ENCODE peak calls at places on chromosomes 7 and 10, in nine cellular contexts. V is GM12864; H is fibroblast of the aortic adventitia; U is trophoblast cell; P is CD4-positive, alpha-beta memory T cell; T is ovary; J is adrenal gland; A is AG09309; E is neural progenitor cell. L is an unnamed sample.

GRCh38 chr7:129376076-129376777 is 58.0 kb upstream of the STRIP2 start:
- DNase-seq in U (peak; percentile 28), E (peak; percentile 57), A (no peak), J (no peak), P (peak; percentile 34), H (peak; percentile 40), V (peak; percentile 50), T (no peak), L (peak; percentile 40)

GRCh38 chr10:16779375-16779774 is 37.8 kb downstream of the RSU1 start:
- DNase-seq in V (peak; percentile 15), H (no peak), A (no peak), J (no peak), U (no peak), P (peak; percentile 53), T (no peak), E (no peak), L (no peak)

GRCh38 chr10:116274141-116274861 is 1.3 kb upstream of the GFRA1 start:
- DNase-seq in E (peak; percentile 65), A (no peak), J (no peak), V (no peak), H (no peak), T (no peak), P (no peak), U (no peak), L (peak; percentile 12)

GRCh38 chr10:91493313-91493712 is 83.2 kb downstream of the HECTD2 start:
- DNase-seq in E (peak; percentile 3), U (no peak), T (no peak), V (no peak), A (peak; percentile 24), H (peak; percentile 75), P (no peak), J (no peak), L (peak; percentile 64)

GRCh38 chr10:66881814-66882213 is 44.0 kb upstream of the LRRTM3 start:
- DNase-seq in E (no peak), J (no peak), U (no peak), T (no peak), V (no peak), A (no peak), P (no peak), H (no peak), L (no peak)

GRCh38 chr10:44908071-44908709 is 2.9 kb upstream of the TMEM72 start:
- DNase-seq in J (no peak), H (peak; percentile 32), T (no peak), A (peak; percentile 5), V (no peak), P (no peak), E (peak; percentile 52), U (no peak), L (peak; percentile 44)

GRCh38 chr10:97032624-97033023 is 153.1 kb downstream of the SLIT1 start:
- DNase-seq in T (no peak), H (no peak), E (no peak), A (no peak), U (no peak), J (no peak), P (no peak), V (no peak), L (no peak)

GRCh38 chr10:26485150-26485941 is 47.2 kb downstream of the APBB1IP start:
- DNase-seq in A (no peak), E (no peak), P (no peak), V (no peak), J (peak; percentile 17), U (peak; percentile 83), H (peak; percentile 70), T (no peak), L (peak; percentile 28)

GRCh38 chr10:62626817-62627216 is 177.7 kb upstream of the ADO start:
- DNase-seq in P (no peak), H (peak; percentile 53), A (no peak), T (no peak), U (no peak), V (no peak), J (no peak), E (no peak), L (peak; percentile 76)

GRCh38 chr10:93436577-93436976 is 45.6 kb downstream of the MYOF start:
- DNase-seq in U (peak; percentile 73), J (peak; percentile 43), P (no peak), T (peak; percentile 69), A (peak; percentile 92), E (no peak), V (no peak), H (peak; percentile 99), L (peak; percentile 94)

GRCh38 chr7:37208528-37208927 is 240.1 kb downstream of the ELMO1 start:
- DNase-seq in A (peak; percentile 63), T (peak; percentile 70), U (peak; percentile 38), E (peak; percentile 70), H (peak; percentile 93), V (peak; percentile 26), P (peak; percentile 15), J (peak; percentile 84), L (peak; percentile 76)

GRCh38 chr7:18119985-18120384 is 92.3 kb upstream of the PRPS1L1 start:
- DNase-seq in V (no peak), J (no peak), P (no peak), E (peak; percentile 50), H (peak; percentile 10), A (no peak), U (no peak), T (no peak), L (no peak)

GRCh38 chr10:119443970-119444660 is 98.4 kb downstream of the RGS10 start:
- DNase-seq in E (no peak), A (no peak), T (no peak), J (no peak), V (no peak), U (no peak), H (no peak), P (no peak), L (no peak)

GRCh38 chr10:31866118-31866670 is 62.4 kb downstream of the ARHGAP12 start:
- DNase-seq in A (no peak), T (no peak), P (no peak), H (no peak), U (no peak), V (peak; percentile 5), E (no peak), J (no peak), L (no peak)

GRCh38 chr10:101217450-101218281 is 11.6 kb downstream of the LBX1 start:
- DNase-seq in E (peak; percentile 96), U (no peak), H (no peak), V (no peak), A (no peak), P (no peak), T (no peak), J (no peak), L (peak; percentile 49)

GRCh38 chr7:12199363-12199762 is 11.7 kb upstream of the TMEM106B start:
- DNase-seq in H (peak; percentile 12), P (no peak), U (peak; percentile 5), V (no peak), E (no peak), J (no peak), A (no peak), T (no peak), L (peak; percentile 18)

DNA sequence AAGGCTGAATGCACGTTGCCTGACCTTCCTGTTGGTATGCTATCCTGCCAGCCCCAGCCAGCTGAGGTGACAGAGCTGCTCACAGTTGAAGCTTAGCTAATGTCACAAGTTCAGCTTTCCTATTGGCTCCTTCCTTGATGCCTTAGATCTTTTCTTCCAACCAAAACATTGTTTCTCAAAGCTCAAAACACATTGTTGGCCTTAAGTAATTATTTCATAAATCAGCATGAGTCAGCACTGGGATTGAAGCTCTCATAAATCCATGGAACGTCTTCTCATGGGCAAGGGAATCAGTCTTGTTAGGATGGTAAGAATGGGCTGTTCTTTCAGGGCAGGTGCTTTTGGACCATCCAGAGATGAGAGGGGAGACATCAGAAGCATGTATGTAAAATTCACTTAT is 128.1 kb upstream of the SAMD8 start:
- DNase-seq in V (no peak), U (no peak), H (peak; percentile 22), T (no peak), A (no peak), E (no peak), J (no peak), P (no peak), L (peak; percentile 1)
- H3K4me3 ChIP-seq in V (no peak overlapping the region), U (no peak overlapping the region), H (no peak overlapping the region), T (no peak overlapping the region), A (no peak overlapping the region), E (no peak overlapping the region), J (no peak overlapping the region), P (no peak overlapping the region), L (no peak overlapping the region)

DNA sequence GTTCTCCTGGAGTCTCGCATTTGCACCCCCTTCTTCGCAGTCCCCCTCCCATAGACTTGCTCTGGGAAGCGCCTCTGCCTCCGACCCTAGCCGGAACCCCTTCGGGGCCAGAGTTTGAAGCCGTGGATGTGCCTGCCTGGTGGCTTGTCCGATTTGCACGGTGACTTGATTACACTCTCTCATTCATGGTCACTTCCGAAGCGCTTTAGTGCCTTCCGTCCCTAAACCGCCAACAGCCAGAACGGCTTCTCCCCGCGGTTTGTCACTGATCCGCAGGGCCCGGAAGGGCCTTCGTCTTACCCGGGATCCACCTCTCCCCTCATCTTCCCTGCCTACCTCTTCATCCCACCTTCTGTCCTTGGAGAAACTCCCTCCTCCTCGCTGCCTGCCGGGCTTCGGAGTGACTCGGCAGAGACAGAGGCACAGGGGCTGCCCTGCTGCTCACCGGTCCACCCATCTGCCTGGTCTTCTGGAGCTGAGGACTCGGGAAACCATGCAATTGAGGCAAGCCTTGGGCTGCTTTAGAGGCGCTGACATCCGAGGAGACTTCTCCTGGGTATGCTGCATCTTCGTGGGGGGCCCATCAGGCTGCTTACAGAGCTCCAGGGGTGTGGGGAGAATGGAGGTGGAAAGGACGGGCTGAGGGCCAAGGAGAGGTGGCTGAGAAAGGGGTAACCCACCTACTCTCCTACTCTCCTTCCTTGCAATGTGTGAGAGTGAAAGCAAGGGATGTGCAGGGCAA is 847 bp upstream of the HOXA11 start:
- DNase-seq in U (no peak), E (no peak), J (peak; percentile 14), P (no peak), V (no peak), H (no peak), T (no peak), A (no peak), L (peak; percentile 60)
- H3K4me3 ChIP-seq in U (no peak overlapping the region), E (no peak overlapping the region), J (no peak overlapping the region), P (no peak overlapping the region), V (no peak overlapping the region), H (no peak overlapping the region), T (peak overlapping the region; percentile 48), A (peak overlapping the region; percentile 98), L (peak overlapping the region; percentile 93)

GRCh38 chr7:95508780-95509179 is 23.0 kb downstream of the ASB4 start:
- DNase-seq in J (no peak), U (no peak), P (no peak), E (no peak), V (no peak), H (no peak), A (no peak), T (no peak), L (no peak)
- H3K4me3 ChIP-seq in J (no peak overlapping the region), U (no peak overlapping the region), P (no peak overlapping the region), E (no peak overlapping the region), V (no peak overlapping the region), H (no peak overlapping the region), A (no peak overlapping the region), T (no peak overlapping the region), L (no peak overlapping the region)

DNA sequence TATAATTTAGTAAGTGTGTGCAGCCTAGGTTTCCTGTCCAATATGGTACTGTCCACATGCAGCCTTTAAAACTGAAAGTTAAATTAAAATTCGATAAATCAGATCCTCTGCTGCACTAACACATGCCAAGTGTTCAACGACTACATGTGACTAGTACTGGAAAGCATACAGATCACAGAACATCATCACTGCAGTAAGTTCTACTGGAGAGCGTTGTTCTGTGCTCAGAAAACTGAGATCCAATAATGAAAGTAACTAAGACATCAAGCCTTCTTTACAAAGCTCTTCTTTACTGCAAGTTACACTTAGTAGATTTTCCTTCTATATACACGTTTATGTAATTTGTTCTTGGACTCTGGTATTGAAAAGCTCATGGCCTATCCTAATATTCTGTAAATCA is 77.7 kb downstream of the VPS41 start:
- DNase-seq in E (no peak), U (no peak), V (no peak), T (no peak), A (no peak), H (peak; percentile 32), J (no peak), P (no peak), L (no peak)
- H3K4me3 ChIP-seq in E (no peak overlapping the region), U (no peak overlapping the region), V (no peak overlapping the region), T (no peak overlapping the region), A (no peak overlapping the region), H (no peak overlapping the region), J (no peak overlapping the region), P (no peak overlapping the region), L (peak overlapping the region; percentile 4)

L was measured in foreskin fibroblast.